ENCODE peak calls at places on chromosomes 3 and 15, in seven cellular contexts. One of them, this sample, is unnamed.

GRCh38 chr3:85476891-85477495 is 518.2 kb downstream of the CADM2 start:
- DNase-seq in adrenal gland: no peak
- DNase-seq in brain microvascular endothelial cell: no peak
- DNase-seq in fibroblast of lung: peak; percentile 5
- DNase-seq in heart left ventricle: no peak
- DNase-seq in pancreas: no peak
- DNase-seq in psoas muscle: no peak
- DNase-seq in this sample: no peak

GRCh38 chr15:70701891-70702568 is 61.3 kb downstream of the UACA start:
- DNase-seq in brain microvascular endothelial cell: peak; percentile 52
- DNase-seq in fibroblast of lung: peak; percentile 71
- DNase-seq in psoas muscle: no peak
- DNase-seq in heart left ventricle: peak; percentile 38
- DNase-seq in adrenal gland: peak; percentile 16
- DNase-seq in pancreas: no peak
- DNase-seq in this sample: peak; percentile 71

GRCh38 chr15:75680007-75680789 is 32.5 kb downstream of the CSPG4 start:
- DNase-seq in heart left ventricle: no peak
- DNase-seq in psoas muscle: no peak
- DNase-seq in adrenal gland: no peak
- DNase-seq in brain microvascular endothelial cell: no peak
- DNase-seq in pancreas: peak; percentile 50
- DNase-seq in fibroblast of lung: no peak
- DNase-seq in this sample: no peak

GRCh38 chr15:77716632-77717343 is 84.1 kb upstream of the LINGO1 start:
- DNase-seq in heart left ventricle: no peak
- DNase-seq in fibroblast of lung: no peak
- DNase-seq in brain microvascular endothelial cell: no peak
- DNase-seq in adrenal gland: no peak
- DNase-seq in pancreas: no peak
- DNase-seq in psoas muscle: no peak
- DNase-seq in this sample: no peak

GRCh38 chr3:55818485-55818884 is 331.4 kb upstream of the WNT5A start:
- DNase-seq in pancreas: no peak
- DNase-seq in adrenal gland: no peak
- DNase-seq in brain microvascular endothelial cell: no peak
- DNase-seq in fibroblast of lung: peak; percentile 20
- DNase-seq in psoas muscle: no peak
- DNase-seq in heart left ventricle: no peak
- DNase-seq in this sample: peak; percentile 17

GRCh38 chr3:73442886-73443285 is 181.9 kb downstream of the PDZRN3 start:
- DNase-seq in psoas muscle: no peak
- DNase-seq in brain microvascular endothelial cell: no peak
- DNase-seq in adrenal gland: no peak
- DNase-seq in fibroblast of lung: no peak
- DNase-seq in pancreas: no peak
- DNase-seq in heart left ventricle: no peak
- DNase-seq in this sample: no peak

GRCh38 chr15:48493763-48494225 is 151.7 kb downstream of the FBN1 start:
- DNase-seq in heart left ventricle: no peak
- DNase-seq in fibroblast of lung: no peak
- DNase-seq in adrenal gland: no peak
- DNase-seq in psoas muscle: no peak
- DNase-seq in brain microvascular endothelial cell: no peak
- DNase-seq in pancreas: no peak
- DNase-seq in this sample: no peak

GRCh38 chr3:142651711-142652110 is 55.5 kb downstream of the PLS1 start:
- DNase-seq in brain microvascular endothelial cell: no peak
- DNase-seq in pancreas: no peak
- DNase-seq in fibroblast of lung: no peak
- DNase-seq in psoas muscle: no peak
- DNase-seq in adrenal gland: no peak
- DNase-seq in heart left ventricle: no peak
- DNase-seq in this sample: no peak

GRCh38 chr3:49785565-49786356 is 581 bp downstream of the IP6K1 start:
- DNase-seq in brain microvascular endothelial cell: no peak
- DNase-seq in fibroblast of lung: peak; percentile 33
- DNase-seq in heart left ventricle: no peak
- DNase-seq in psoas muscle: no peak
- DNase-seq in pancreas: no peak
- DNase-seq in adrenal gland: peak; percentile 50
- DNase-seq in this sample: no peak

GRCh38 chr3:30355622-30356021 is 250.8 kb upstream of the TGFBR2 start:
- DNase-seq in pancreas: no peak
- DNase-seq in adrenal gland: no peak
- DNase-seq in heart left ventricle: no peak
- DNase-seq in fibroblast of lung: no peak
- DNase-seq in psoas muscle: no peak
- DNase-seq in brain microvascular endothelial cell: no peak
- DNase-seq in this sample: no peak

GRCh38 chr3:24506966-24507775 is 12.5 kb upstream of the THRB start:
- DNase-seq in heart left ventricle: no peak
- DNase-seq in psoas muscle: no peak
- DNase-seq in fibroblast of lung: peak; percentile 60
- DNase-seq in pancreas: no peak
- DNase-seq in adrenal gland: no peak
- DNase-seq in brain microvascular endothelial cell: no peak
- DNase-seq in this sample: peak; percentile 66

GRCh38 chr3:128285925-128286275 is 132.6 kb downstream of the EEFSEC start:
- DNase-seq in heart left ventricle: no peak
- DNase-seq in pancreas: no peak
- DNase-seq in brain microvascular endothelial cell: no peak
- DNase-seq in psoas muscle: no peak
- DNase-seq in fibroblast of lung: no peak
- DNase-seq in adrenal gland: no peak
- DNase-seq in this sample: no peak

GRCh38 chr3:152309031-152309430 is 40.3 kb downstream of the MBNL1 start:
- DNase-seq in heart left ventricle: no peak
- DNase-seq in pancreas: no peak
- DNase-seq in adrenal gland: no peak
- DNase-seq in psoas muscle: no peak
- DNase-seq in fibroblast of lung: no peak
- DNase-seq in brain microvascular endothelial cell: no peak
- DNase-seq in this sample: no peak

GRCh38 chr3:16056210-16056607 is 118.3 kb upstream of the GALNT15 start:
- DNase-seq in brain microvascular endothelial cell: no peak
- DNase-seq in adrenal gland: no peak
- DNase-seq in pancreas: no peak
- DNase-seq in psoas muscle: peak; percentile 67
- DNase-seq in fibroblast of lung: peak; percentile 75
- DNase-seq in heart left ventricle: no peak
- DNase-seq in this sample: no peak

GRCh38 chr15:50114381-50114780 is 4.7 kb downstream of the ATP8B4 start:
- DNase-seq in brain microvascular endothelial cell: no peak
- DNase-seq in fibroblast of lung: no peak
- DNase-seq in psoas muscle: no peak
- DNase-seq in heart left ventricle: peak; percentile 27
- DNase-seq in adrenal gland: no peak
- DNase-seq in pancreas: no peak
- DNase-seq in this sample: no peak

GRCh38 chr15:50113187-50113505 is 5.9 kb downstream of the ATP8B4 start:
- DNase-seq in brain microvascular endothelial cell: no peak
- DNase-seq in heart left ventricle: peak; percentile 12
- DNase-seq in psoas muscle: no peak
- DNase-seq in fibroblast of lung: no peak
- DNase-seq in adrenal gland: no peak
- DNase-seq in pancreas: no peak
- DNase-seq in this sample: no peak

GRCh38 chr15:50116477-50116876 is 2.6 kb downstream of the ATP8B4 start:
- DNase-seq in pancreas: no peak
- DNase-seq in fibroblast of lung: peak; percentile 57
- DNase-seq in psoas muscle: no peak
- DNase-seq in heart left ventricle: no peak
- DNase-seq in brain microvascular endothelial cell: no peak
- DNase-seq in adrenal gland: peak; percentile 32
- DNase-seq in this sample: peak; percentile 35

GRCh38 chr15:50109086-50109987 is 9.7 kb downstream of the ATP8B4 start:
- DNase-seq in heart left ventricle: no peak
- DNase-seq in psoas muscle: no peak
- DNase-seq in pancreas: no peak
- DNase-seq in brain microvascular endothelial cell: peak; percentile 47
- DNase-seq in fibroblast of lung: peak; percentile 23
- DNase-seq in adrenal gland: no peak
- DNase-seq in this sample: peak; percentile 59

DNA sequence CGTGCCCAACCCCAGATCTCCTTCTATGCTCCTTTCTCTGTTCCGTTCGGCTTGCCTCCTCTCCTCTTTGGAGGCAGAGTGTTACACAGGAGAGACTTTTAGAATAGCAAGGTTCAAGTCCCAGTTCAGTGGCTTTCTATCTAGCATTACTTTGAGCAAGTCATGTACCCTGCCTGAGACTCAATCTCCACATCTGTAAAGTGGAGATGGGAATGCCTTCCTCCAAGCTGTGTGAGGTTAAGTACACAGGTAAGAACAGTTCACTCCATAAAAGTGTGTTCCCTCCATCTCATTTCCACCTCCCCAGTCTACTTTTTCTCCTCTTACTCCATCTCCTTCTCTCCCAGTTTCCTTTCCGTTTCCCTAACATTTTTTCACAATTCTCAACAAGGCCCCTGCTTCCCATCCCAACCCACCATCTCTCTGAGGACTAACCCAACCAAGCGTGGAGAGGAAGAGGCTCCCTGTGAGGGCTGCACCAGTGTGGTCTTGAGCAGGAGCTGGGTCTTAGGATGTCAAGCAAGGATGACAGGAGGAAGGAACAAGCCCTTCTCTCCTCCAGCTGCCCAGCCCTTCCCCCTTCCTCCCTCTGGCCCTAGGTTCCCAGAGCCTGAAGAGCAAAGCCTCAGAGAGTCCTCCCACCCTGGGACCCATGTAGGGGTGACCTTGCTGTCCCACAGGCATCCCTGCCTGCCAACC is 6.4 kb downstream of the ATP8B4 start:
- DNase-seq in brain microvascular endothelial cell: no peak
- DNase-seq in psoas muscle: no peak
- DNase-seq in fibroblast of lung: no peak
- DNase-seq in heart left ventricle: peak; percentile 14
- DNase-seq in pancreas: no peak
- DNase-seq in adrenal gland: no peak
- DNase-seq in this sample: no peak
- H3K4me3 ChIP-seq in brain microvascular endothelial cell: no peak overlapping the region
- H3K4me3 ChIP-seq in psoas muscle: peak overlapping the region; percentile 39
- H3K4me3 ChIP-seq in fibroblast of lung: no peak overlapping the region
- H3K4me3 ChIP-seq in heart left ventricle: peak overlapping the region; percentile 49
- H3K4me3 ChIP-seq in pancreas: no peak overlapping the region
- H3K4me3 ChIP-seq in adrenal gland: peak overlapping the region; percentile 30
- H3K4me3 ChIP-seq in this sample: no peak overlapping the region

GRCh38 chr3:9439331-9439730 is 41.9 kb downstream of the SETD5 start:
- DNase-seq in psoas muscle: no peak
- DNase-seq in brain microvascular endothelial cell: no peak
- DNase-seq in heart left ventricle: no peak
- DNase-seq in pancreas: no peak
- DNase-seq in adrenal gland: no peak
- DNase-seq in fibroblast of lung: no peak
- DNase-seq in this sample: no peak

DNA sequence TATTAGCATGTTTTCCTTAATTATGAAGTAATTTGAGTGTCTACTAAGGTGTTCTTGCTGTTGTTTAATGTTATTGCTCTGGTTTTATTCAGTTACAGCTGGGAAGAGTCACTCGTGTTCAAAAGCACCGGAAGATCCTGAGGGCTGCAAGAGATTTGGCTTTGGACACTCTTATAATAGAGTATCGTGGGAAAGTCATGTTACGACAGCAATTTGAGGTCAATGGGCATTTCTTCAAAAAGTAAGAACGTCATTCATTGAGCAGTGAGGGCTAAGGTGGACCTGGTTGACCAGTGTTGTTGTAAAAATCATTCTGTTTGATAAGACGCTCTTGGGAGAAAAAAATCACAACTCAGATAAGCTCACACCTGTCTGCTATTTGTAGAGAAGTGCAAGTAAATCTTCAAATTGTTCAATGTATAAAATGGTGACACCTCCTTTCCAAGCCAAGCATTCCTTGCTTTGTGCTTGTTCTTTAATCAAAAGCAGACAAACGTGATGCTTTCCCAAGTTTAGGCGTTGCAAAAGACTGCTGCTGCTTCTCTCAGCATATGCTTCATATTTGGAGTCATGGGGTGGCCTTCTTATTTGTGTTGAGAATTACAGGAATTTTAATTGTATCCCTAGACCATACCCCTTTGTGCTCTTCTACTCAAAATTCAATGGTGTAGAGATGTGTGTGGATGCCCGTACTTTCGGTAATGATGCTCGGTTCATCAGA is 44.2 kb downstream of the SETD5 start:
- DNase-seq in pancreas: no peak
- DNase-seq in psoas muscle: no peak
- DNase-seq in brain microvascular endothelial cell: no peak
- DNase-seq in fibroblast of lung: no peak
- DNase-seq in adrenal gland: no peak
- DNase-seq in heart left ventricle: no peak
- DNase-seq in this sample: no peak
- H3K36me3 ChIP-seq in pancreas: peaks cover 55% of the 10 kb centered on the region
- H3K36me3 ChIP-seq in psoas muscle: peaks cover 26% of the 10 kb centered on the region
- H3K36me3 ChIP-seq in brain microvascular endothelial cell: peaks cover 86% of the 10 kb centered on the region
- H3K36me3 ChIP-seq in fibroblast of lung: peaks cover 18% of the 10 kb centered on the region
- H3K36me3 ChIP-seq in adrenal gland: no peaks in the 10 kb centered on the region
- H3K36me3 ChIP-seq in heart left ventricle: peaks cover 100% of the 10 kb centered on the region
- H3K36me3 ChIP-seq in this sample: peaks cover 28% of the 10 kb centered on the region

DNA sequence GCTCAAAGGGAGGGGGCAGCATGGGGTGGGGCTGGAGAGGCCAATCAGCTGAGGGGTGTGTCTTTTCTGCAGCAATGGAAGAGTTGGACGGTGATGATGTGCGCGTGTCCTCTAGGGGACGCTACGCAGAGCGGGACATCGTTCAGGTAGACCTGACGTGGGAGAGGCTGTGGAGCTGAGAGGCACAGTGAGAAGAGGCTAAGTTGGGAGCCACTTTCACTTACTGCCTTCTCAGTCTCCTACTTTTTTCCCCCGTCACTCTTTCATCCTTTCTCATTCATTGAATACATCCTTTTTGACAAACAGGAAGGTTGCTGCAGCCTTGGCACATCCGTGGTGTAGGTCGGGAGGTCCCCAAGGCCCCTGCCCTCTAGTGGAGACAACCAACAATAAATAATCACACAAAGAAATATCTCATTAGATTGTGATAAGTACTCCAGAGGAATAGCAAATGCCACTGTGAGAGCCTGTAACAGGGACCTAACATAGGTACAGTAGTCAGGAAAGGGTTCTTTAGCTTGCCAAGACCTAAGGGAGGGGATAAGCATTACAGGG is 4.4 kb upstream of the BRPF1 start:
- DNase-seq in brain microvascular endothelial cell: no peak
- DNase-seq in adrenal gland: no peak
- DNase-seq in psoas muscle: no peak
- DNase-seq in heart left ventricle: no peak
- DNase-seq in fibroblast of lung: no peak
- DNase-seq in pancreas: no peak
- DNase-seq in this sample: peak; percentile 39
- TF ChIP-seq CTCF in brain microvascular endothelial cell: peak; percentile 50
- TF ChIP-seq CTCF in adrenal gland: no peak
- TF ChIP-seq CTCF in psoas muscle: no peak
- TF ChIP-seq CTCF in heart left ventricle: peak; percentile 27
- TF ChIP-seq CTCF in fibroblast of lung: no peak
- TF ChIP-seq CTCF in pancreas: no peak
- TF ChIP-seq CTCF in this sample: peak; percentile 53

DNA sequence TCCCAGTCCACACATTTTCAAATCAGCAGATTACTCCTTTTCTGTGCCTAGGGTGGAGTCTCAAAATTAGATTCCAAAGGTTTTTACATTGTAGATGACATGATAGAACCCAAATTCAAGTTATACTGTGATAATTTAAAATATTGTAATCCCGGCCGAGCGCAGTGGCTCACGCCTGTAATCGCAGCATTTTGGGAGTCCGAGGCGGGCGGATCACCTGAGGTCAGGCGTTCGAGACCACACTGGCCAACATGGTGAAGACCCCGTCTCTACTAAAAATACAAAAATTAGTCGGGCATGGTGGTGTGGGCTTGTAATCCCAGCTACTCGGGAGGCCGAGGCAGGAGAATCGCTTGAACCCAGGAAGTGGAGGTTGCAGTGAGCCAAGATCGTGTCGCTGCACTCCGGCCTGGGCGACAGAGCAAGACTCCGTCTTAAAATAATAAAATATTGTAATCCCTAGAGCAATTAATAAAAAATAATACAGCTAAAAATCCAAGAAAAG is 1.2 kb upstream of the CYFIP1 start:
- DNase-seq in brain microvascular endothelial cell: no peak
- DNase-seq in adrenal gland: no peak
- DNase-seq in psoas muscle: no peak
- DNase-seq in pancreas: no peak
- DNase-seq in fibroblast of lung: no peak
- DNase-seq in heart left ventricle: no peak
- DNase-seq in this sample: no peak
- H3K4me3 ChIP-seq in brain microvascular endothelial cell: peak overlapping the region; percentile 87
- H3K4me3 ChIP-seq in adrenal gland: peak overlapping the region; percentile 97
- H3K4me3 ChIP-seq in psoas muscle: peak overlapping the region; percentile 89
- H3K4me3 ChIP-seq in pancreas: peak overlapping the region; percentile 99
- H3K4me3 ChIP-seq in fibroblast of lung: peak overlapping the region; percentile 98
- H3K4me3 ChIP-seq in heart left ventricle: peak overlapping the region; percentile 88
- H3K4me3 ChIP-seq in this sample: peak overlapping the region; percentile 96